ENCODE peak calls at places on chromosomes 4 and X, in eight cellular contexts. One of them, this sample, is unnamed.

GRCh38 chr4:1535926-1536578 is 129.8 kb upstream of the NKX1-1 start:
- DNase-seq in cardiac fibroblast: no peak
- DNase-seq in mucosa of descending colon: no peak
- DNase-seq in kidney: peak; percentile 62
- DNase-seq in GM06990: no peak
- DNase-seq in lower leg skin: no peak
- DNase-seq in ovary: no peak
- DNase-seq in NB4: no peak
- DNase-seq in this sample: no peak

GRCh38 chr4:185969657-185970056 is 99.3 kb upstream of the TLR3 start:
- DNase-seq in cardiac fibroblast: no peak
- DNase-seq in mucosa of descending colon: no peak
- DNase-seq in kidney: no peak
- DNase-seq in GM06990: no peak
- DNase-seq in lower leg skin: no peak
- DNase-seq in ovary: no peak
- DNase-seq in NB4: no peak
- DNase-seq in this sample: no peak

GRCh38 chr4:99949999-99950912 is at the start of gene H2AZ1:
- DNase-seq in cardiac fibroblast: peak; percentile 99
- DNase-seq in mucosa of descending colon: peak; percentile 99
- DNase-seq in kidney: peak; percentile 100
- DNase-seq in GM06990: peak; percentile 94
- DNase-seq in lower leg skin: peak; percentile 100
- DNase-seq in ovary: peak; percentile 99
- DNase-seq in NB4: peak; percentile 98
- DNase-seq in this sample: peak; percentile 97

GRCh38 chr4:56655209-56655626 is 25.9 kb downstream of the HOPX start:
- DNase-seq in cardiac fibroblast: no peak
- DNase-seq in mucosa of descending colon: peak; percentile 25
- DNase-seq in kidney: peak; percentile 81
- DNase-seq in GM06990: no peak
- DNase-seq in lower leg skin: no peak
- DNase-seq in ovary: no peak
- DNase-seq in NB4: no peak
- DNase-seq in this sample: peak; percentile 30

GRCh38 chr4:185839770-185840169 is 27.8 kb upstream of the SORBS2 start:
- DNase-seq in cardiac fibroblast: peak; percentile 29
- DNase-seq in mucosa of descending colon: no peak
- DNase-seq in kidney: no peak
- DNase-seq in GM06990: no peak
- DNase-seq in lower leg skin: no peak
- DNase-seq in ovary: no peak
- DNase-seq in NB4: no peak
- DNase-seq in this sample: no peak

GRCh38 chrX:37998586-37999267 is 7.6 kb upstream of the SYTL5 start:
- DNase-seq in cardiac fibroblast: no peak
- DNase-seq in mucosa of descending colon: no peak
- DNase-seq in kidney: no peak
- DNase-seq in GM06990: no peak
- DNase-seq in lower leg skin: no peak
- DNase-seq in ovary: no peak
- DNase-seq in NB4: no peak
- DNase-seq in this sample: no peak

GRCh38 chr4:94390804-94391410 is 48.3 kb upstream of the HPGDS start:
- DNase-seq in cardiac fibroblast: no peak
- DNase-seq in mucosa of descending colon: peak; percentile 67
- DNase-seq in kidney: no peak
- DNase-seq in GM06990: no peak
- DNase-seq in lower leg skin: no peak
- DNase-seq in ovary: no peak
- DNase-seq in NB4: peak; percentile 3
- DNase-seq in this sample: peak; percentile 24

GRCh38 chrX:56785442-56785841 is 56.4 kb downstream of the NBDY start:
- DNase-seq in cardiac fibroblast: no peak
- DNase-seq in mucosa of descending colon: no peak
- DNase-seq in kidney: peak; percentile 6
- DNase-seq in GM06990: no peak
- DNase-seq in lower leg skin: peak; percentile 43
- DNase-seq in ovary: no peak
- DNase-seq in NB4: no peak
- DNase-seq in this sample: no peak

GRCh38 chr4:81757706-81758105 is 286.0 kb upstream of the RASGEF1B start:
- DNase-seq in cardiac fibroblast: peak; percentile 23
- DNase-seq in mucosa of descending colon: peak; percentile 17
- DNase-seq in kidney: no peak
- DNase-seq in GM06990: no peak
- DNase-seq in lower leg skin: no peak
- DNase-seq in ovary: no peak
- DNase-seq in NB4: no peak
- DNase-seq in this sample: no peak

GRCh38 chr4:38368612-38369011 is 295.4 kb upstream of the KLF3 start:
- DNase-seq in cardiac fibroblast: peak; percentile 62
- DNase-seq in mucosa of descending colon: no peak
- DNase-seq in kidney: no peak
- DNase-seq in GM06990: no peak
- DNase-seq in lower leg skin: no peak
- DNase-seq in ovary: no peak
- DNase-seq in NB4: peak; percentile 28
- DNase-seq in this sample: no peak

GRCh38 chr4:107794001-107794400 is 30.7 kb upstream of the SGMS2 start:
- DNase-seq in cardiac fibroblast: no peak
- DNase-seq in mucosa of descending colon: peak; percentile 63
- DNase-seq in kidney: no peak
- DNase-seq in GM06990: no peak
- DNase-seq in lower leg skin: no peak
- DNase-seq in ovary: no peak
- DNase-seq in NB4: no peak
- DNase-seq in this sample: no peak
- TF ChIP-seq CTCF in cardiac fibroblast: no peak
- TF ChIP-seq CTCF in mucosa of descending colon: no peak
- TF ChIP-seq CTCF in kidney: no peak
- TF ChIP-seq CTCF in GM06990: no peak
- TF ChIP-seq CTCF in lower leg skin: no peak
- TF ChIP-seq CTCF in ovary: no peak
- TF ChIP-seq CTCF in NB4: no peak
- TF ChIP-seq CTCF in this sample: no peak

GRCh38 chr4:130306566-130306965 is 1210.6 kb downstream of the C4orf33 start:
- DNase-seq in cardiac fibroblast: no peak
- DNase-seq in mucosa of descending colon: no peak
- DNase-seq in kidney: no peak
- DNase-seq in GM06990: no peak
- DNase-seq in lower leg skin: no peak
- DNase-seq in ovary: no peak
- DNase-seq in NB4: peak; percentile 10
- DNase-seq in this sample: no peak
- TF ChIP-seq CTCF in cardiac fibroblast: no peak
- TF ChIP-seq CTCF in mucosa of descending colon: no peak
- TF ChIP-seq CTCF in kidney: no peak
- TF ChIP-seq CTCF in GM06990: no peak
- TF ChIP-seq CTCF in lower leg skin: no peak
- TF ChIP-seq CTCF in ovary: no peak
- TF ChIP-seq CTCF in NB4: peak; percentile 23
- TF ChIP-seq CTCF in this sample: no peak

DNA sequence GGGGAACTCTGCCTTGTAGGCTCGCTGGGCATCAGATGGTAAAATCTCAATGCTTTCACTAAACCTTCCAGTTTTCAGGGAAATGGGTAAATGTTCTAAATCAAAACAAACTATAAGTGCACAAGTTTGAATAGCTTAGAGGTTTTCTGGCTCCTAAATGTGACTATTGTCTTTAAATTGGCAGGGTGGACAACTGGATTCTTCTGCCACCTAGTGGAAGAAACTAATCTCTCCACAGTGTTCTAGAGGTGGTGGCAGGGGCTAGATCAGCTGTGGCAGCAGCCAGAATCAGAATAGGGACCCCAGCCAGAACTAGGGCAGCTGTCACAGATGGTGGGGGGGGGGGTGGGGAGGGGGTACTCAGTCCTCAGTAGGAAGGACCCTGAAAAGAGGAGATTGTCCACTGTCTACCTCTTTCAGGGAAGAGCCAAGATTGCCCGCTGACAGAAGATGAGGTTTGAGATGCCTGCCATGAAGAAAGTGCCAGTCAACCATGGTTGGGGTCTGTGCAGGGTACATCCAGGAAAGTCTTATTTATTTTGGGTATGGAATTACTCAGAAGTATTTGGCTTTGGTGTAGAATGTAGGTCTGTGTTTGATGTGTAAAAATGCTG is 201.4 kb downstream of the CCNG2 start:
- DNase-seq in cardiac fibroblast: peak; percentile 53
- DNase-seq in mucosa of descending colon: peak; percentile 38
- DNase-seq in kidney: no peak
- DNase-seq in GM06990: no peak
- DNase-seq in lower leg skin: no peak
- DNase-seq in ovary: no peak
- DNase-seq in NB4: peak; percentile 29
- DNase-seq in this sample: peak; percentile 42
- TF ChIP-seq CTCF in cardiac fibroblast: peak; percentile 59
- TF ChIP-seq CTCF in mucosa of descending colon: peak; percentile 15
- TF ChIP-seq CTCF in kidney: peak; percentile 46
- TF ChIP-seq CTCF in GM06990: peak; percentile 72
- TF ChIP-seq CTCF in lower leg skin: no peak
- TF ChIP-seq CTCF in ovary: no peak
- TF ChIP-seq CTCF in NB4: peak; percentile 60
- TF ChIP-seq CTCF in this sample: peak; percentile 56

DNA sequence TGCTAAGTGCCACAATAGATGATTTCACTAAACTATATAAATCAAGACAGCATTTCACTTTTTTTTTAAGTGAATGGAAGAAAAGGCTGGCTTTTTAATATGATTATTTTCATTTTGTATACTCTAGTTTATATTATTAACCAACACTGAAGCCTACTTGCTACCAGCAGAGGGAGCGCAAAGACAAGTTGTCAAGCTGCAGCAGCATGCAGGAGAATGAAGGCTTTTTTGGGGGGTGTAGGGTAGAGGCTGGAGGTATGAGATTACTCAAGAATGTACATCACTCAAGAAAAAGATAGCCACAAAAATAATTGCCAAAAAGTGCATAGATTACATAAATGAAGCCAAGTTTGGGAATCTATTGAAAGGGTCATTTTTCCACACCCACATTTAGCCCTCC is 519.5 kb downstream of the FGF13 start:
- DNase-seq in cardiac fibroblast: peak; percentile 0
- DNase-seq in mucosa of descending colon: peak; percentile 1
- DNase-seq in kidney: no peak
- DNase-seq in GM06990: no peak
- DNase-seq in lower leg skin: no peak
- DNase-seq in ovary: no peak
- DNase-seq in NB4: peak; percentile 51
- DNase-seq in this sample: peak; percentile 1
- TF ChIP-seq CTCF in cardiac fibroblast: peak; percentile 14
- TF ChIP-seq CTCF in mucosa of descending colon: no peak
- TF ChIP-seq CTCF in kidney: peak; percentile 13
- TF ChIP-seq CTCF in GM06990: peak; percentile 64
- TF ChIP-seq CTCF in lower leg skin: no peak
- TF ChIP-seq CTCF in ovary: no peak
- TF ChIP-seq CTCF in NB4: peak; percentile 30
- TF ChIP-seq CTCF in this sample: peak; percentile 34

DNA sequence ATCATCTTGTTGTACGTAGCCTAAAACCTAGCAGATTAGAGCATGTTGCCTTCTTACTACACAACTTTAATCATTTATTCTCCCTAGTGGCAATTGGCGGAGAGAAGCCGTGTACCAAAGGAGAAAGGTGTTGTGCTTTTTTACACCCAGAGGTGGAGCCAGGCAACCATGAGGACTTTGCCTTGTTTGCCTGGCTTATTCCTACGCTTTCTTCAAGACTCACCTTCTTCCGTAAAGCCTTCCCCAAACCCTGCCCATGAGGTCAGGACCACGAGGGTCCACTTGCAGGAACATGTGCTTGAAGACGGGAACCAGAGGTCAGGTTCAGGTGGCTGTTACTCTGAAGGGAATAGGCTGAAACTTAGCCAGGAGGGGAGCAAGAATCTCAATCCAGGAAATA is 290.5 kb downstream of the RAB28 start:
- DNase-seq in cardiac fibroblast: no peak
- DNase-seq in mucosa of descending colon: no peak
- DNase-seq in kidney: no peak
- DNase-seq in GM06990: no peak
- DNase-seq in lower leg skin: no peak
- DNase-seq in ovary: no peak
- DNase-seq in NB4: no peak
- DNase-seq in this sample: no peak
- TF ChIP-seq CTCF in cardiac fibroblast: no peak
- TF ChIP-seq CTCF in mucosa of descending colon: no peak
- TF ChIP-seq CTCF in kidney: peak; percentile 13
- TF ChIP-seq CTCF in GM06990: no peak
- TF ChIP-seq CTCF in lower leg skin: no peak
- TF ChIP-seq CTCF in ovary: no peak
- TF ChIP-seq CTCF in NB4: no peak
- TF ChIP-seq CTCF in this sample: no peak

GRCh38 chr4:172202480-172203076 is 389.4 kb downstream of the GALNTL6 start:
- DNase-seq in cardiac fibroblast: peak; percentile 18
- DNase-seq in mucosa of descending colon: no peak
- DNase-seq in kidney: no peak
- DNase-seq in GM06990: peak; percentile 2
- DNase-seq in lower leg skin: no peak
- DNase-seq in ovary: no peak
- DNase-seq in NB4: peak; percentile 46
- DNase-seq in this sample: peak; percentile 24
- TF ChIP-seq CTCF in cardiac fibroblast: peak; percentile 48
- TF ChIP-seq CTCF in mucosa of descending colon: no peak
- TF ChIP-seq CTCF in kidney: peak; percentile 45
- TF ChIP-seq CTCF in GM06990: peak; percentile 60
- TF ChIP-seq CTCF in lower leg skin: no peak
- TF ChIP-seq CTCF in ovary: no peak
- TF ChIP-seq CTCF in NB4: peak; percentile 26
- TF ChIP-seq CTCF in this sample: peak; percentile 29

DNA sequence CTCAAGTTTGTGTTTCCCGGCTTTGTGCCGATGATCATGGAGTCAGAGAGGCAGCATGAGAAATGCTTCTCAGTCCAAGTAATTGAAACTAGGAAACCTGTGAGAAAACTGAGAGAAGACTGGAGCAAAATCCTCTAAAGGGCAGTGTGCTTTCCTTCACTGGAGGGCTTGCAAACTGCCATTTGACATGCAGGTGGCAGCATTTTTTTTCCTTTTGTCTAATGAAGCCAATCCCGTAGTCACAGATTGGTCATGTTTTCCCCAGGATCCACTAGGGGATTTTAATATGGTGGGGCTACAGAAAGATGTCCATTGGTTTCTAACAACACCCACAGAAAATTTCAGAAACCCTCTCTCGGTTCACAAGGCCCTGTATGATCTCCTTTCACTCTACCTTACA is 117.4 kb upstream of the NUDT10 start:
- DNase-seq in cardiac fibroblast: no peak
- DNase-seq in mucosa of descending colon: no peak
- DNase-seq in kidney: no peak
- DNase-seq in GM06990: no peak
- DNase-seq in lower leg skin: no peak
- DNase-seq in ovary: no peak
- DNase-seq in NB4: no peak
- DNase-seq in this sample: no peak
- TF ChIP-seq CTCF in cardiac fibroblast: no peak
- TF ChIP-seq CTCF in mucosa of descending colon: no peak
- TF ChIP-seq CTCF in kidney: no peak
- TF ChIP-seq CTCF in GM06990: no peak
- TF ChIP-seq CTCF in lower leg skin: no peak
- TF ChIP-seq CTCF in ovary: no peak
- TF ChIP-seq CTCF in NB4: no peak
- TF ChIP-seq CTCF in this sample: no peak

GRCh38 chrX:49043220-49043986 is at the start of gene TFE3:
- DNase-seq in cardiac fibroblast: peak; percentile 99
- DNase-seq in mucosa of descending colon: peak; percentile 97
- DNase-seq in kidney: peak; percentile 99
- DNase-seq in GM06990: peak; percentile 93
- DNase-seq in lower leg skin: peak; percentile 99
- DNase-seq in ovary: peak; percentile 99
- DNase-seq in NB4: peak; percentile 98
- DNase-seq in this sample: peak; percentile 92
- TF ChIP-seq CTCF in cardiac fibroblast: peak; percentile 45
- TF ChIP-seq CTCF in mucosa of descending colon: peak; percentile 17
- TF ChIP-seq CTCF in kidney: peak; percentile 60
- TF ChIP-seq CTCF in GM06990: peak; percentile 53
- TF ChIP-seq CTCF in lower leg skin: no peak
- TF ChIP-seq CTCF in ovary: peak; percentile 61
- TF ChIP-seq CTCF in NB4: peak; percentile 31
- TF ChIP-seq CTCF in this sample: peak; percentile 55

This sample was measured in GM13976.